ENCODE peak calls at places on chromosome 19, in five cellular contexts. R is effector memory CD4-positive, alpha-beta T cell; Q is neuronal stem cell; V is right lobe of liver; J is endothelial cell. K is an unnamed sample.

GRCh38 chr19:49475995-49476880 is 2.2 kb downstream of the FLT3LG start:
- DNase-seq in J (peak), Q (peak), R (peak), V (no peak), K (peak)

GRCh38 chr19:45528149-45528743 is 21.0 kb downstream of the VASP start:
- DNase-seq in Q (no peak), J (peak), R (no peak), V (no peak), K (peak)

GRCh38 chr19:18274776-18275356 is 614 bp upstream of the IQCN start:
- DNase-seq in V (peak), J (no peak), Q (no peak), R (no peak), K (no peak)

GRCh38 chr19:2612619-2613249 is 89.8 kb downstream of the GNG7 start:
- DNase-seq in R (no peak), J (no peak), V (no peak), Q (no peak), K (no peak)

GRCh38 chr19:11538232-11539036 is at the start of gene CNN1:
- DNase-seq in V (no peak), J (peak), R (no peak), Q (no peak), K (no peak)

GRCh38 chr19:24029941-24030636 is 56.9 kb upstream of the ZNF254 start:
- DNase-seq in V (no peak), Q (no peak), J (no peak), R (no peak), K (no peak)

GRCh38 chr19:44887648-44888047 is 3.4 kb upstream of the TOMM40 start:
- DNase-seq in V (no peak), Q (no peak), J (no peak), R (no peak), K (no peak)

GRCh38 chr19:3670796-3671679 is 29.2 kb downstream of the PIP5K1C start:
- DNase-seq in J (no peak), R (no peak), V (peak), Q (no peak), K (no peak)

GRCh38 chr19:11079999-11080398 is 9.3 kb upstream of the LDLR start:
- DNase-seq in J (no peak), R (no peak), V (no peak), Q (no peak), K (no peak)

GRCh38 chr19:1453525-1454371 is 3.8 kb downstream of the APC2 start:
- DNase-seq in R (no peak), V (no peak), Q (no peak), J (no peak), K (no peak)

GRCh38 chr19:1907563-1908363 is 2.6 kb downstream of the ADAT3 start:
- DNase-seq in V (no peak), R (no peak), Q (no peak), J (no peak), K (no peak)

GRCh38 chr19:660793-661426 is 2.1 kb downstream of the RNF126 start:
- DNase-seq in V (peak), R (no peak), J (no peak), Q (no peak), K (no peak)

GRCh38 chr19:34588249-34588648 is 88.7 kb downstream of the SCGB2B2 start:
- DNase-seq in Q (no peak), V (no peak), R (no peak), J (no peak), K (no peak)

GRCh38 chr19:53808710-53809125 is 15.4 kb downstream of the NLRP12 start:
- DNase-seq in V (no peak), J (peak), Q (no peak), R (no peak), K (no peak)

GRCh38 chr19:741506-742131 is 9.3 kb upstream of the MISP start:
- DNase-seq in V (no peak), R (no peak), J (peak), Q (no peak), K (no peak)

GRCh38 chr19:34336781-34337271 is 28.2 kb upstream of the GPI start:
- DNase-seq in V (no peak), R (no peak), Q (no peak), J (peak), K (no peak)

GRCh38 chr19:8505680-8506401 is 3.4 kb upstream of the PRAM1 start:
- DNase-seq in R (peak), J (peak), V (peak), Q (peak), K (peak)

GRCh38 chr19:17156947-17157302 is 58.2 kb upstream of the USE1 start:
- DNase-seq in V (no peak), Q (no peak), R (no peak), J (no peak), K (no peak)

GRCh38 chr19:4507150-4507452 is 11.2 kb downstream of the PLIN4 start:
- DNase-seq in R (no peak), Q (no peak), V (no peak), J (no peak), K (no peak)

GRCh38 chr19:18784786-18785120 is 6.4 kb downstream of the COMP start:
- DNase-seq in J (no peak), V (no peak), R (no peak), Q (no peak), K (no peak)

GRCh38 chr19:8702350-8702749 is 3.8 kb upstream of the ACTL9 start:
- DNase-seq in J (no peak), Q (no peak), V (no peak), R (peak), K (no peak)

GRCh38 chr19:21023901-21024300 is 3.4 kb downstream of the ZNF430 start:
- DNase-seq in Q (no peak), R (no peak), V (no peak), J (no peak), K (no peak)

GRCh38 chr19:48364564-48365363 is 597 bp downstream of the SYNGR4 start:
- DNase-seq in V (peak), Q (no peak), J (no peak), R (no peak), K (no peak)

GRCh38 chr19:36003284-36003683 is 5.3 kb downstream of the SYNE4 start:
- DNase-seq in J (no peak), V (no peak), R (no peak), Q (no peak), K (no peak)

GRCh38 chr19:49473868-49474544 is at the start of gene FLT3LG:
- DNase-seq in J (peak), Q (no peak), V (peak), R (peak), K (peak)

K was measured in progenitor cell of endocrine pancreas.